ENCODE peak calls at places on chromosomes 13 and 19, in four cellular contexts. O, T, B and X are unnamed samples.

GRCh38 chr13:98657506-98658085 is 80.7 kb upstream of the STK24 start:
- DNase-seq in B (no peak), O (no peak), T (no peak), X (no peak)

GRCh38 chr19:35348909-35349611 is 1.4 kb downstream of the FFAR1 start:
- DNase-seq in O (no peak), B (no peak), T (no peak), X (no peak)

GRCh38 chr19:49301165-49301865 is 23.7 kb downstream of the SLC6A16 start:
- DNase-seq in O (peak), B (no peak), T (peak), X (peak)

GRCh38 chr13:39607876-39608275 is 4.9 kb upstream of the LHFPL6 start:
- DNase-seq in O (no peak), T (no peak), B (no peak), X (no peak)

GRCh38 chr13:30466358-30466714 is 600 bp upstream of the HMGB1 start:
- DNase-seq in T (no peak), B (no peak), O (no peak), X (no peak)

GRCh38 chr19:4075373-4075772 is 8.7 kb upstream of the ZBTB7A start:
- DNase-seq in O (no peak), B (no peak), T (no peak), X (no peak)

GRCh38 chr13:21175656-21176194 is 627 bp downstream of the SKA3 start:
- DNase-seq in T (peak), B (no peak), O (no peak), X (no peak)

GRCh38 chr13:59746291-59746962 is 417.3 kb downstream of the DIAPH3 start:
- DNase-seq in T (peak), O (no peak), B (no peak), X (no peak)

GRCh38 chr13:110841846-110842245 is 73.0 kb downstream of the ANKRD10 start:
- DNase-seq in T (no peak), B (no peak), O (no peak), X (no peak)

GRCh38 chr19:42255766-42256750 is 1.1 kb upstream of the ERF start:
- DNase-seq in B (no peak), O (no peak), T (peak), X (no peak)

GRCh38 chr13:97348569-97349100 is 85.3 kb upstream of the RAP2A start:
- DNase-seq in B (no peak), O (no peak), T (no peak), X (no peak)

GRCh38 chr19:32599736-32600157 is 18.8 kb downstream of the PDCD5 start:
- DNase-seq in B (peak), O (peak), T (peak), X (no peak)

GRCh38 chr19:34259367-34259865 is 5.1 kb downstream of the GARRE1 start:
- DNase-seq in O (no peak), B (no peak), T (no peak), X (no peak)

GRCh38 chr13:45847554-45848224 is 3.9 kb downstream of the SIAH3 start:
- DNase-seq in B (no peak), O (peak), T (no peak), X (no peak)

GRCh38 chr19:18428837-18429674 is 8.9 kb downstream of the ISYNA1 start:
- DNase-seq in B (no peak), T (peak), O (peak), X (no peak)

GRCh38 chr19:15977690-15978089 is 28.9 kb downstream of the OR10H4 start:
- DNase-seq in T (no peak), B (no peak), O (no peak), X (no peak)

GRCh38 chr13:44280461-44280860 is 93.2 kb upstream of the SERP2 start:
- DNase-seq in B (no peak), O (no peak), T (peak), X (no peak)

GRCh38 chr13:109818136-109818535 is 31.8 kb upstream of the IRS2 start:
- DNase-seq in B (no peak), T (no peak), O (no peak), X (no peak)

GRCh38 chr19:6976197-6976596 is 45.0 kb downstream of the MBD3L2B start:
- DNase-seq in T (no peak), O (no peak), B (no peak), X (no peak)

GRCh38 chr19:56692496-56692895 is 20.9 kb upstream of the ZNF835 start:
- DNase-seq in B (no peak), T (no peak), O (no peak), X (no peak)

GRCh38 chr19:7159105-7159933 is 89.8 kb downstream of the ZNF557 start:
- DNase-seq in B (no peak), O (no peak), T (no peak), X (no peak)

GRCh38 chr13:102903659-102904407 is 58.0 kb downstream of the ERCC5 start:
- DNase-seq in T (no peak), B (no peak), O (no peak), X (no peak)

GRCh38 chr19:29491995-29492577 is 33.7 kb upstream of the VSTM2B start:
- DNase-seq in B (no peak), T (no peak), O (no peak), X (no peak)

GRCh38 chr13:45949161-45949560 is 97.6 kb upstream of the SIAH3 start:
- DNase-seq in B (no peak), O (no peak), T (no peak), X (no peak)

GRCh38 chr13:92989301-92989700 is 237.3 kb upstream of the GPC6 start:
- DNase-seq in T (no peak), O (no peak), B (no peak), X (no peak)

GRCh38 chr19:3161453-3161852 is 17.1 kb upstream of the S1PR4 start:
- DNase-seq in B (no peak), O (no peak), T (no peak), X (no peak)

GRCh38 chr19:4278460-4278901 is 585 bp upstream of the SHD start:
- DNase-seq in O (no peak), B (no peak), T (no peak), X (no peak)